ENCODE peak calls at places on chromosomes 1 and 21, in six cellular contexts. E is fibroblast of gingiva; W is NCI-H1105; V is upper lobe of right lung; R is CD8-positive, alpha-beta memory T cell; U is activated CD8-positive, alpha-beta memory T cell treated with anti-CD3 and anti-CD28 coated beads for 4 hours. F is an unnamed sample.

GRCh38 chr21:38250991-38251418 is 5.8 kb upstream of the KCNJ15 start:
- DNase-seq in E (no peak), W (no peak), V (no peak), R (no peak), U (no peak), F (no peak)

GRCh38 chr21:45013271-45013841 is 61.0 kb upstream of the ADARB1 start:
- DNase-seq in E (no peak), W (no peak), V (peak), R (peak), U (no peak), F (peak)

GRCh38 chr1:209376774-209377173 is 206.7 kb upstream of the CAMK1G start:
- DNase-seq in E (no peak), W (no peak), V (no peak), R (no peak), U (no peak), F (no peak)

GRCh38 chr1:187626056-187626455 is 797.3 kb downstream of the PLA2G4A start:
- DNase-seq in E (no peak), W (no peak), V (no peak), R (no peak), U (no peak), F (no peak)

GRCh38 chr1:108644984-108645383 is 15.9 kb downstream of the HENMT1 start:
- DNase-seq in E (no peak), W (no peak), V (no peak), R (peak), U (peak), F (no peak)

GRCh38 chr1:117216718-117217117 is 6.0 kb upstream of the VTCN1 start:
- DNase-seq in E (no peak), W (no peak), V (no peak), R (no peak), U (no peak), F (no peak)

GRCh38 chr1:45329445-45329844 is 2.8 kb downstream of the HPDL start:
- DNase-seq in E (no peak), W (no peak), V (no peak), R (no peak), U (no peak), F (no peak)

GRCh38 chr1:162631546-162632233 is 574 bp upstream of the DDR2 start:
- DNase-seq in E (peak), W (no peak), V (no peak), R (no peak), U (no peak), F (no peak)

GRCh38 chr1:119702384-119702783 is 9.3 kb upstream of the PHGDH start:
- DNase-seq in E (no peak), W (no peak), V (no peak), R (no peak), U (no peak), F (no peak)

GRCh38 chr21:25396135-25396711 is 211.1 kb downstream of the MRPL39 start:
- DNase-seq in E (no peak), W (no peak), V (no peak), R (peak), U (peak), F (no peak)

GRCh38 chr1:66446261-66447001 is 87.5 kb upstream of the SGIP1 start:
- DNase-seq in E (peak), W (peak), V (no peak), R (peak), U (peak), F (no peak)

GRCh38 chr1:176826265-176826664 is 338.2 kb downstream of the ASTN1 start:
- DNase-seq in E (no peak), W (no peak), V (no peak), R (no peak), U (no peak), F (no peak)

GRCh38 chr1:44660176-44660575 is 14.1 kb downstream of the TMEM53 start:
- DNase-seq in E (peak), W (peak), V (peak), R (no peak), U (no peak), F (no peak)

GRCh38 chr1:243482237-243483022 is 226.6 kb downstream of the SDCCAG8 start:
- DNase-seq in E (peak), W (no peak), V (no peak), R (no peak), U (no peak), F (no peak)

GRCh38 chr1:208731976-208732821 is 488.0 kb upstream of the PLXNA2 start:
- DNase-seq in E (no peak), W (peak), V (no peak), R (no peak), U (no peak), F (no peak)

GRCh38 chr1:179369751-179370341 is 4.1 kb downstream of the AXDND1 start:
- DNase-seq in E (peak), W (peak), V (no peak), R (peak), U (no peak), F (no peak)

GRCh38 chr1:56034222-56034621 is 545.1 kb downstream of the PLPP3 start:
- DNase-seq in E (peak), W (no peak), V (no peak), R (no peak), U (no peak), F (no peak)

GRCh38 chr1:8571200-8571984 is 246.0 kb downstream of the RERE start:
- DNase-seq in E (peak), W (no peak), V (no peak), R (no peak), U (no peak), F (no peak)

GRCh38 chr1:110903853-110904500 is 31.0 kb downstream of the CD53 start:
- DNase-seq in E (no peak), W (no peak), V (no peak), R (no peak), U (no peak), F (no peak)

GRCh38 chr1:46202975-46203737 is at the start of gene LURAP1:
- DNase-seq in E (peak), W (peak), V (peak), R (no peak), U (no peak), F (no peak)

GRCh38 chr1:155478270-155478852 is 84.2 kb downstream of the ASH1L start:
- DNase-seq in E (no peak), W (no peak), V (no peak), R (no peak), U (no peak), F (no peak)

GRCh38 chr1:85320371-85321131 is 44.1 kb upstream of the BCL10 start:
- DNase-seq in E (no peak), W (no peak), V (no peak), R (no peak), U (no peak), F (no peak)

GRCh38 chr1:33338495-33339211 is 17.8 kb upstream of the A3GALT2 start:
- DNase-seq in E (peak), W (no peak), V (no peak), R (no peak), U (no peak), F (no peak)

GRCh38 chr1:180974236-180974635 is 48.4 kb downstream of the STX6 start:
- DNase-seq in E (no peak), W (peak), V (no peak), R (no peak), U (no peak), F (no peak)

F was measured in chondrocyte.